ENCODE peak calls at places on chromosomes 12 and 14, in six cellular contexts. L, T, O, F, K and W are unnamed samples.

GRCh38 chr12:32159381-32159780 is 52.7 kb downstream of the BICD1 start:
- DNase-seq in L (no peak), O (no peak), K (no peak), F (no peak), T (no peak), W (no peak)

GRCh38 chr12:1791104-1791927 is 29.0 kb upstream of the LRTM2 start:
- DNase-seq in F (no peak), L (peak; percentile 61), T (peak; percentile 73), K (peak; percentile 67), O (peak; percentile 59), W (peak; percentile 65)

GRCh38 chr14:73272393-73272792 is 35.1 kb downstream of the PAPLN start:
- DNase-seq in L (no peak), F (no peak), K (no peak), O (no peak), T (no peak), W (no peak)

GRCh38 chr12:57479376-57480115 is at the start of gene ARHGAP9:
- DNase-seq in O (no peak), T (no peak), F (no peak), K (peak; percentile 44), L (no peak), W (no peak)

GRCh38 chr14:21868442-21869046 is 194.9 kb upstream of the OR4E1 start:
- DNase-seq in K (peak; percentile 32), O (peak; percentile 39), L (peak; percentile 39), T (peak; percentile 88), F (peak; percentile 11), W (no peak)

GRCh38 chr14:22813145-22813544 is 2.1 kb downstream of the SLC7A7 start:
- DNase-seq in O (no peak), F (no peak), K (no peak), T (no peak), L (no peak), W (no peak)

GRCh38 chr14:100104523-100105300 is 39.5 kb downstream of the EVL start:
- DNase-seq in O (no peak), F (no peak), T (peak; percentile 19), K (peak; percentile 72), L (peak; percentile 7), W (no peak)

GRCh38 chr12:80593766-80594165 is 113.7 kb upstream of the MYF6 start:
- DNase-seq in T (peak; percentile 8), L (peak; percentile 44), K (peak; percentile 91), O (no peak), F (peak; percentile 8), W (no peak)

GRCh38 chr12:123960856-123961255 is 11.8 kb downstream of the CCDC92 start:
- DNase-seq in K (no peak), T (no peak), L (no peak), O (no peak), F (no peak), W (no peak)

GRCh38 chr12:48192861-48193260 is 9.4 kb downstream of the CCDC184 start:
- DNase-seq in L (no peak), F (no peak), O (no peak), K (no peak), T (no peak), W (no peak)

GRCh38 chr14:23154876-23155587 is 28.4 kb downstream of the SLC7A8 start:
- DNase-seq in T (peak; percentile 61), L (peak; percentile 82), K (peak; percentile 89), O (peak; percentile 76), F (peak; percentile 87), W (peak; percentile 71)

GRCh38 chr12:95789126-95790024 is 1.2 kb downstream of the NTN4 start:
- DNase-seq in T (peak; percentile 71), L (peak; percentile 52), K (peak; percentile 13), F (peak; percentile 31), O (no peak), W (no peak)

GRCh38 chr14:69363055-69363454 is 35.0 kb downstream of the ERH start:
- DNase-seq in K (peak; percentile 33), O (no peak), F (peak; percentile 68), T (peak; percentile 72), L (no peak), W (peak; percentile 34)